ENCODE peak calls at places on chromosomes 6 and 20, in four cellular contexts. K is transverse colon, P is upper lobe of left lung, T is ovary. F is an unnamed sample.

GRCh38 chr20:4160761-4161305 is 145.5 kb upstream of the RNF24 start:
- DNase-seq in K (peak), P (peak), T (peak), F (no peak)

GRCh38 chr6:5556011-5556410 is 294.7 kb downstream of the FARS2 start:
- DNase-seq in K (no peak), P (no peak), T (no peak), F (no peak)

GRCh38 chr6:163955131-163955530 is 540.6 kb downstream of the QKI start:
- DNase-seq in K (no peak), P (no peak), T (no peak), F (no peak)

GRCh38 chr6:158387036-158387435 is 74.8 kb downstream of the TULP4 start:
- DNase-seq in K (no peak), P (no peak), T (no peak), F (no peak)

GRCh38 chr6:28413681-28414080 is 14.1 kb upstream of the ZSCAN12 start:
- DNase-seq in K (no peak), P (no peak), T (no peak), F (no peak)

GRCh38 chr20:7775072-7775471 is 165.2 kb downstream of the HAO1 start:
- DNase-seq in K (no peak), P (no peak), T (no peak), F (no peak)

GRCh38 chr6:26307830-26308229 is 57.2 kb upstream of the BTN3A2 start:
- DNase-seq in K (no peak), P (no peak), T (no peak), F (no peak)

GRCh38 chr6:34358389-34358906 is 34.0 kb downstream of the NUDT3 start:
- DNase-seq in K (no peak), P (no peak), T (peak), F (no peak)

GRCh38 chr6:111602481-111603404 is 2.9 kb downstream of the TRAF3IP2 start:
- DNase-seq in K (peak), P (peak), T (peak), F (no peak)

GRCh38 chr6:136963259-136963658 is 41.2 kb downstream of the SLC35D3 start:
- DNase-seq in K (no peak), P (no peak), T (no peak), F (no peak)

GRCh38 chr6:23213193-23213592 is 643.8 kb downstream of the HDGFL1 start:
- DNase-seq in K (no peak), P (no peak), T (no peak), F (no peak)

GRCh38 chr6:36920049-36920448 is 34.3 kb downstream of the C6orf89 start:
- DNase-seq in K (no peak), P (no peak), T (no peak), F (no peak)

GRCh38 chr20:38115896-38116295 is 49.2 kb downstream of the TGM2 start:
- DNase-seq in K (no peak), P (no peak), T (no peak), F (no peak)

GRCh38 chr20:50680106-50680960 is 11.0 kb downstream of the RIPOR3 start:
- DNase-seq in K (peak), P (no peak), T (peak), F (no peak)

GRCh38 chr20:16107172-16107870 is 465.9 kb downstream of the KIF16B start:
- DNase-seq in K (no peak), P (no peak), T (peak), F (no peak)

GRCh38 chr6:112563368-112563767 is 216.2 kb downstream of the RFPL4B start:
- DNase-seq in K (no peak), P (no peak), T (no peak), F (no peak)

GRCh38 chr6:142944126-142945066 is 580 bp downstream of the HIVEP2 start:
- DNase-seq in K (peak), P (peak), T (peak), F (peak)
- TF ChIP-seq POLR2A in K (peak), P (no peak), T (peak), F (no peak)

GRCh38 chr6:31727717-31728671 is 1.1 kb downstream of the DDAH2 start:
- DNase-seq in K (no peak), P (peak), T (no peak), F (no peak)
- H3K4me3 ChIP-seq in K (no peak), P (no peak), T (peak), F (peak)

GRCh38 chr20:46031014-46031569 is 2.1 kb downstream of the SLC12A5 start:
- DNase-seq in K (no peak), P (no peak), T (no peak), F (no peak)
- H3K27ac ChIP-seq in K (no peak), P (no peak), T (no peak), F (no peak)

DNA sequence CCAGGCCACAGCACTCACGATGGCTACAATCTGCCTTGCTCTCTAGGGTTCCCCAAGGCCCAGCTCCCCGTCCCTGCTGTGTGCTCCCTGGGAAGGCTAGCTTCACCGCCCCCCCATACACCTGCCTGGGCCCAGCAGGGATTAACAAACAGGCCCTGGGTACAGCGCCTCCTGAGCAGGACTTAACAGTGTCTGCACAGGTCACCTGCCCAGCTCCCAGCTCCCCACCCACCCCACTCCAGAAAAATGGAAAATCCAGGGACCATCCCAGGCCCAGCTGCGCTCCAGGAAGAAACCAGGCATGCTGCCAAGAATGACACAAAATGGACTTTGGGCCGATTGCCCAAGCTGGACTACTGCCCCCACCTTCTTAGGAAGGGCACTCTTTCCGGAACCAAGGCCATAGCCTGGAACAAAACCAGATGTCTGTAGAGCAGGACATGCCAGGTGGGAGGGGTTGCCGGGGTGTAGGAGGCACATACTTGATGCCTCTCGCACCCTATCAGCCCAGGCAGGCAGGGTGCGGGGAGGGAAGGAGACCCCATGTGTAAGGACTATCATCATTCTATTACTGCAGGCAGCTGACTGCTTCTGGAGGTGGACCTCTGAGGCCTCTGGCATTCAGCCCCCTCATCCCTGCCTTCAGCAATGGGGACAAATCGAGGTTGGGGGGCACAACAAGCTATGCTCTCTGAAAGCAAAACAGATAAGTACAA is 104.9 kb downstream of the SNX5 start:
- DNase-seq in K (peak), P (no peak), T (peak), F (no peak)
- TF ChIP-seq POLR2A in K (no peak), P (no peak), T (no peak), F (no peak)

GRCh38 chr6:7165736-7166296 is 58.1 kb downstream of the RREB1 start:
- DNase-seq in K (no peak), P (peak), T (no peak), F (no peak)
- H3K4me3 ChIP-seq in K (no peak), P (no peak), T (no peak), F (no peak)

GRCh38 chr20:24832518-24832917 is 116.6 kb upstream of the CST7 start:
- DNase-seq in K (no peak), P (no peak), T (no peak), F (no peak)
- H3K27ac ChIP-seq in K (no peak), P (no peak), T (no peak), F (no peak)

GRCh38 chr6:18264338-18265098 is at the start of gene DEK:
- DNase-seq in K (peak), P (peak), T (peak), F (peak)
- TF ChIP-seq POLR2A in K (peak), P (no peak), T (peak), F (no peak)

GRCh38 chr6:43097502-43097901 is 21.4 kb downstream of the PTK7 start:
- DNase-seq in K (no peak), P (no peak), T (no peak), F (no peak)

GRCh38 chr6:43096451-43097097 is 20.5 kb downstream of the PTK7 start:
- DNase-seq in K (peak), P (peak), T (no peak), F (peak)

GRCh38 chr6:43097098-43097489 is 21.0 kb downstream of the PTK7 start:
- DNase-seq in K (no peak), P (no peak), T (no peak), F (no peak)

GRCh38 chr6:43093361-43094289 is 17.5 kb downstream of the PTK7 start:
- DNase-seq in K (peak), P (no peak), T (no peak), F (no peak)

DNA sequence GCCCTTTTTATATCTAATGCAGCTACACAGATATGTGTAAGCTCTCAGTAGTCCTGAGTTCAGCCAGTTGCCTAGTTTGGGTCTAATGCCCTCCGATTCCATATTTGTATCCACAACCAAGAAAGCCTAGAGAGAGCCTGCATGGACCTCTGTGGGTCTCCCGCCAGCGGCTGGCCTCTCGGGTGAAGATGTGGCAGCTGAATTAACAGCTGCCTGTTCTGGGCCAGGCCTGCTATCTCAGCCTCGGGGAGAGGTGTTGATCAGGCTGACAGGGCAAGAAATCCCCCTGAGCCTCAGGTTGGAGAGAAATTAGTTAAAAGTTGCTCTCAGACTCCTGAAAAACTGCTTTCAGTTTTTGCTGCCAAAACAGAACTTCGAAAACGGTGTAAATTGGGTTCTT is 19.8 kb downstream of the PTK7 start:
- DNase-seq in K (no peak), P (no peak), T (no peak), F (no peak)
- H3K4me3 ChIP-seq in K (no peak), P (no peak), T (no peak), F (no peak)

F was measured in breast epithelium.